ENCODE peak calls at places on chromosome 22, in ten cellular contexts. B is choroid plexus epithelial cell, S is AG10803, V is HFF-Myc, G is AG04450, F is heart right ventricle, Z is endothelial cell, N is pancreas, E is upper lobe of right lung, J is left ventricle myocardium inferior. T is an unnamed sample.

GRCh38 chr22:33512961-33513360 is 407.3 kb downstream of the LARGE1 start:
- DNase-seq in B (no peak), S (peak; percentile 44), V (no peak), G (no peak), F (no peak), Z (no peak), N (no peak), E (no peak), J (no peak), T (peak; percentile 15)

GRCh38 chr22:46614070-46614931 is 5.9 kb upstream of the GRAMD4 start:
- DNase-seq in B (no peak), S (no peak), V (no peak), G (no peak), F (no peak), Z (no peak), N (no peak), E (no peak), J (no peak), T (no peak)

GRCh38 chr22:47420211-47420610 is 657.8 kb downstream of the TBC1D22A start:
- DNase-seq in B (no peak), S (no peak), V (no peak), G (no peak), F (no peak), Z (no peak), N (no peak), E (no peak), J (no peak), T (no peak)

GRCh38 chr22:31253949-31254348 is 38.3 kb downstream of the PIK3IP1 start:
- DNase-seq in B (no peak), S (no peak), V (no peak), G (no peak), F (peak; percentile 34), Z (peak; percentile 33), N (peak; percentile 85), E (peak; percentile 74), J (peak; percentile 28), T (no peak)

GRCh38 chr22:33510429-33510904 is 409.8 kb downstream of the LARGE1 start:
- DNase-seq in B (no peak), S (no peak), V (no peak), G (no peak), F (no peak), Z (no peak), N (no peak), E (no peak), J (no peak), T (no peak)

GRCh38 chr22:38566726-38567504 is 3.1 kb downstream of the DMC1 start:
- DNase-seq in B (no peak), S (peak; percentile 40), V (no peak), G (no peak), F (no peak), Z (no peak), N (no peak), E (no peak), J (no peak), T (no peak)

GRCh38 chr22:27603823-27604190 is 197.7 kb downstream of the MN1 start:
- DNase-seq in B (peak; percentile 68), S (peak; percentile 15), V (no peak), G (no peak), F (no peak), Z (no peak), N (no peak), E (no peak), J (no peak), T (no peak)

GRCh38 chr22:47199261-47199948 is 437.0 kb downstream of the TBC1D22A start:
- DNase-seq in B (no peak), S (no peak), V (no peak), G (no peak), F (no peak), Z (no peak), N (no peak), E (peak; percentile 61), J (no peak), T (no peak)

GRCh38 chr22:42353883-42354727 is 78.1 kb downstream of the NFAM1 start:
- DNase-seq in B (no peak), S (peak; percentile 67), V (peak; percentile 81), G (no peak), F (no peak), Z (peak; percentile 42), N (no peak), E (no peak), J (no peak), T (peak; percentile 43)

GRCh38 chr22:31891366-31892079 is 52.8 kb upstream of the YWHAH start:
- DNase-seq in B (no peak), S (peak; percentile 57), V (no peak), G (no peak), F (no peak), Z (no peak), N (no peak), E (no peak), J (no peak), T (no peak)

GRCh38 chr22:46355369-46355995 is 20.0 kb downstream of the TRMU start:
- DNase-seq in B (peak; percentile 73), S (peak; percentile 54), V (peak; percentile 26), G (peak; percentile 13), F (peak; percentile 70), Z (peak; percentile 83), N (peak; percentile 46), E (peak; percentile 83), J (peak; percentile 65), T (peak; percentile 92)

GRCh38 chr22:46672731-46673130 is 52.5 kb downstream of the GRAMD4 start:
- DNase-seq in B (no peak), S (peak; percentile 22), V (no peak), G (no peak), F (no peak), Z (no peak), N (no peak), E (no peak), J (no peak), T (no peak)

GRCh38 chr22:40449676-40450035 is 79.3 kb downstream of the SGSM3 start:
- DNase-seq in B (peak; percentile 43), S (peak; percentile 81), V (peak; percentile 14), G (no peak), F (no peak), Z (no peak), N (no peak), E (no peak), J (no peak), T (no peak)

GRCh38 chr22:21735198-21736083 is at the start of gene YPEL1:
- DNase-seq in B (peak; percentile 97), S (peak; percentile 95), V (no peak), G (peak; percentile 83), F (peak; percentile 98), Z (peak; percentile 100), N (peak; percentile 96), E (peak; percentile 99), J (peak; percentile 97), T (peak; percentile 100)

GRCh38 chr22:20135846-20136602 is 4.4 kb downstream of the ZDHHC8 start:
- DNase-seq in B (no peak), S (no peak), V (no peak), G (no peak), F (no peak), Z (no peak), N (no peak), E (no peak), J (no peak), T (no peak)

GRCh38 chr22:30206964-30207363 is 39.6 kb downstream of the LIF start:
- DNase-seq in B (peak; percentile 97), S (peak; percentile 95), V (peak; percentile 74), G (peak; percentile 95), F (no peak), Z (no peak), N (no peak), E (no peak), J (no peak), T (peak; percentile 43)

GRCh38 chr22:27798526-27799333 is 2.8 kb downstream of the MN1 start:
- DNase-seq in B (peak; percentile 28), S (no peak), V (no peak), G (no peak), F (peak; percentile 36), Z (no peak), N (no peak), E (no peak), J (no peak), T (peak; percentile 42)

GRCh38 chr22:20215742-20216141 is 52.4 kb downstream of the RTN4R start:
- DNase-seq in B (no peak), S (no peak), V (no peak), G (no peak), F (no peak), Z (no peak), N (no peak), E (no peak), J (no peak), T (no peak)

GRCh38 chr22:45777852-45778172 is 106.2 kb downstream of the ATXN10 start:
- DNase-seq in B (peak; percentile 56), S (no peak), V (no peak), G (no peak), F (no peak), Z (no peak), N (no peak), E (no peak), J (no peak), T (no peak)

GRCh38 chr22:18070556-18071306 is 7.1 kb upstream of the PEX26 start:
- DNase-seq in B (no peak), S (no peak), V (no peak), G (no peak), F (no peak), Z (no peak), N (no peak), E (peak; percentile 25), J (no peak), T (no peak)
- TF ChIP-seq CTCF in B (peak; percentile 27), S (peak; percentile 14), V (peak; percentile 35), G (peak; percentile 30), F (peak; percentile 16), Z (peak; percentile 61), N (no peak), E (no peak), J (no peak), T (peak; percentile 25)

GRCh38 chr22:50146440-50147228 is 23.9 kb upstream of the PANX2 start:
- DNase-seq in B (peak; percentile 88), S (peak; percentile 72), V (no peak), G (peak; percentile 42), F (peak; percentile 59), Z (no peak), N (no peak), E (peak; percentile 77), J (peak; percentile 40), T (peak; percentile 59)
- TF ChIP-seq CTCF in B (peak; percentile 98), S (peak; percentile 95), V (peak; percentile 82), G (peak; percentile 99), F (peak; percentile 65), Z (no peak), N (peak; percentile 51), E (peak; percentile 74), J (peak; percentile 78), T (peak; percentile 56)

GRCh38 chr22:37330200-37331033 is 48.1 kb downstream of the CYTH4 start:
- DNase-seq in B (peak; percentile 93), S (peak; percentile 68), V (peak; percentile 74), G (peak; percentile 89), F (no peak), Z (peak; percentile 74), N (peak; percentile 61), E (peak; percentile 77), J (no peak), T (peak; percentile 87)
- TF ChIP-seq CTCF in B (peak; percentile 50), S (peak; percentile 12), V (peak; percentile 27), G (peak; percentile 51), F (no peak), Z (no peak), N (no peak), E (no peak), J (no peak), T (no peak)

DNA sequence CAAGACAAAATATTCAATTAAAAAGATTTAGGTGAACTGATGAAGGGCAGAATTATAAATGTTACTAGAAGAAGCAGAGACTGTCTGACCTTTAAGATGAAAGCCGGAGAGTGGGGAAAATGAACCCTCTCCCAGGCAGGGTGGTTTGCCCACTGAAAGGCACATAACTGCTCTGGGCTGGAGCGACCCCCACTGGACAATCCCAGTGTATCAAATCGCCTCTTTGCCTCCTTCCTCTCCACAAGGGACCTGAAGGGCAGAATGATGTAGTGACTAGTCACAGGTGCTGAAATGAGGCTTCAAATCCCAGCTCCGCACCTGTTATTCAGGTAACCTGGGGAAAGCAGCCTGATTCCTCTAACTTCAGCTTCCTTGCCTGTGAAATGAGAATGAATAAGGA is 69.0 kb downstream of the EFCAB6 start:
- DNase-seq in B (no peak), S (no peak), V (no peak), G (no peak), F (no peak), Z (peak; percentile 70), N (no peak), E (no peak), J (no peak), T (peak; percentile 26)
- TF ChIP-seq CTCF in B (peak; percentile 7), S (no peak), V (peak; percentile 36), G (no peak), F (no peak), Z (peak; percentile 50), N (no peak), E (no peak), J (no peak), T (peak; percentile 34)

T was measured in nephron progenitor cell.